ENCODE peak calls at places on chromosomes 6 and 20, in eight cellular contexts. One of them, this sample, is unnamed.

GRCh38 chr20:61575151-61575937 is 323.3 kb downstream of the CDH4 start:
- ATAC-seq in WTC11: no peak
- ATAC-seq in CD8-positive, alpha-beta T cell: no peak
- ATAC-seq in T-cell: no peak
- ATAC-seq in heart left ventricle: no peak
- ATAC-seq in right cardiac atrium: no peak
- ATAC-seq in right lobe of liver: no peak
- ATAC-seq in gastroesophageal sphincter: no peak
- ATAC-seq in this sample: no peak

GRCh38 chr6:119334535-119335264 is 14.9 kb downstream of the MAN1A1 start:
- ATAC-seq in WTC11: no peak
- ATAC-seq in CD8-positive, alpha-beta T cell: no peak
- ATAC-seq in T-cell: no peak
- ATAC-seq in heart left ventricle: peak
- ATAC-seq in right cardiac atrium: peak
- ATAC-seq in right lobe of liver: peak
- ATAC-seq in gastroesophageal sphincter: peak
- ATAC-seq in this sample: peak

GRCh38 chr6:112691289-112691688 is 344.2 kb downstream of the RFPL4B start:
- ATAC-seq in WTC11: no peak
- ATAC-seq in CD8-positive, alpha-beta T cell: no peak
- ATAC-seq in T-cell: no peak
- ATAC-seq in heart left ventricle: no peak
- ATAC-seq in right cardiac atrium: peak
- ATAC-seq in right lobe of liver: no peak
- ATAC-seq in gastroesophageal sphincter: peak
- ATAC-seq in this sample: peak

GRCh38 chr6:137728386-137729349 is 138.4 kb upstream of the TNFAIP3 start:
- ATAC-seq in WTC11: no peak
- ATAC-seq in CD8-positive, alpha-beta T cell: no peak
- ATAC-seq in T-cell: no peak
- ATAC-seq in heart left ventricle: peak
- ATAC-seq in right cardiac atrium: peak
- ATAC-seq in right lobe of liver: peak
- ATAC-seq in gastroesophageal sphincter: peak
- ATAC-seq in this sample: no peak

GRCh38 chr6:148535976-148536375 is 193.3 kb downstream of the SASH1 start:
- ATAC-seq in WTC11: no peak
- ATAC-seq in CD8-positive, alpha-beta T cell: no peak
- ATAC-seq in T-cell: no peak
- ATAC-seq in heart left ventricle: no peak
- ATAC-seq in right cardiac atrium: no peak
- ATAC-seq in right lobe of liver: no peak
- ATAC-seq in gastroesophageal sphincter: no peak
- ATAC-seq in this sample: no peak

GRCh38 chr20:9884666-9885065 is 45.8 kb upstream of the PAK5 start:
- ATAC-seq in WTC11: peak
- ATAC-seq in CD8-positive, alpha-beta T cell: no peak
- ATAC-seq in T-cell: no peak
- ATAC-seq in heart left ventricle: no peak
- ATAC-seq in right cardiac atrium: no peak
- ATAC-seq in right lobe of liver: no peak
- ATAC-seq in gastroesophageal sphincter: no peak
- ATAC-seq in this sample: peak

GRCh38 chr6:33905081-33905609 is 101.3 kb upstream of the MLN start:
- ATAC-seq in WTC11: no peak
- ATAC-seq in CD8-positive, alpha-beta T cell: peak
- ATAC-seq in T-cell: peak
- ATAC-seq in heart left ventricle: no peak
- ATAC-seq in right cardiac atrium: no peak
- ATAC-seq in right lobe of liver: no peak
- ATAC-seq in gastroesophageal sphincter: no peak
- ATAC-seq in this sample: no peak

GRCh38 chr6:37877373-37878149 is 58.0 kb downstream of the ZFAND3 start:
- ATAC-seq in WTC11: no peak
- ATAC-seq in CD8-positive, alpha-beta T cell: no peak
- ATAC-seq in T-cell: no peak
- ATAC-seq in heart left ventricle: no peak
- ATAC-seq in right cardiac atrium: peak
- ATAC-seq in right lobe of liver: no peak
- ATAC-seq in gastroesophageal sphincter: peak
- ATAC-seq in this sample: no peak

GRCh38 chr6:163533443-163533842 is 118.9 kb downstream of the QKI start:
- ATAC-seq in WTC11: no peak
- ATAC-seq in CD8-positive, alpha-beta T cell: no peak
- ATAC-seq in T-cell: no peak
- ATAC-seq in heart left ventricle: peak
- ATAC-seq in right cardiac atrium: peak
- ATAC-seq in right lobe of liver: peak
- ATAC-seq in gastroesophageal sphincter: peak
- ATAC-seq in this sample: peak

GRCh38 chr6:151417477-151417876 is 26.1 kb upstream of the ZBTB2 start:
- ATAC-seq in WTC11: no peak
- ATAC-seq in CD8-positive, alpha-beta T cell: no peak
- ATAC-seq in T-cell: no peak
- ATAC-seq in heart left ventricle: no peak
- ATAC-seq in right cardiac atrium: no peak
- ATAC-seq in right lobe of liver: no peak
- ATAC-seq in gastroesophageal sphincter: no peak
- ATAC-seq in this sample: no peak

GRCh38 chr20:10577648-10578047 is 96.2 kb downstream of the JAG1 start:
- ATAC-seq in WTC11: no peak
- ATAC-seq in CD8-positive, alpha-beta T cell: no peak
- ATAC-seq in T-cell: no peak
- ATAC-seq in heart left ventricle: no peak
- ATAC-seq in right cardiac atrium: no peak
- ATAC-seq in right lobe of liver: no peak
- ATAC-seq in gastroesophageal sphincter: no peak
- ATAC-seq in this sample: no peak

GRCh38 chr6:7439243-7439642 is 49.6 kb downstream of the RIOK1 start:
- ATAC-seq in WTC11: no peak
- ATAC-seq in CD8-positive, alpha-beta T cell: no peak
- ATAC-seq in T-cell: no peak
- ATAC-seq in heart left ventricle: no peak
- ATAC-seq in right cardiac atrium: no peak
- ATAC-seq in right lobe of liver: peak
- ATAC-seq in gastroesophageal sphincter: no peak
- ATAC-seq in this sample: no peak

GRCh38 chr20:44714102-44714700 is 968 bp upstream of the CCN5 start:
- ATAC-seq in WTC11: no peak
- ATAC-seq in CD8-positive, alpha-beta T cell: no peak
- ATAC-seq in T-cell: no peak
- ATAC-seq in heart left ventricle: peak
- ATAC-seq in right cardiac atrium: peak
- ATAC-seq in right lobe of liver: peak
- ATAC-seq in gastroesophageal sphincter: peak
- ATAC-seq in this sample: peak